ENCODE peak calls at places on chromosomes 13 and 19, in ten cellular contexts. Z is brain microvascular endothelial cell, I is mucosa of descending colon, F is fibroblast of the aortic adventitia, U is NB4, J is endothelial cell of umbilical vein, M is heart left ventricle, Y is esophagus squamous epithelium, X is AG04450, S is GM12865. V is an unnamed sample.

GRCh38 chr19:53772943-53773342 is 51.2 kb downstream of the NLRP12 start:
- DNase-seq in S (peak; percentile 20), I (no peak), F (peak; percentile 74), M (no peak), J (peak; percentile 66), Y (no peak), U (peak; percentile 66), Z (peak; percentile 70), X (peak; percentile 6), V (peak; percentile 35)

GRCh38 chr19:43976732-43977131 is 7.3 kb upstream of the ZNF155 start:
- DNase-seq in Z (no peak), S (no peak), U (no peak), M (no peak), I (no peak), F (no peak), Y (no peak), J (no peak), X (no peak), V (no peak)

GRCh38 chr19:1446713-1447564 is 3.0 kb upstream of the APC2 start:
- DNase-seq in Y (no peak), Z (no peak), M (no peak), F (no peak), U (peak; percentile 55), I (no peak), X (no peak), J (no peak), S (no peak), V (no peak)

GRCh38 chr13:27005976-27006518 is 165.6 kb downstream of the USP12 start:
- DNase-seq in I (no peak), F (no peak), Y (no peak), M (no peak), J (no peak), Z (no peak), X (no peak), U (no peak), S (no peak), V (no peak)

GRCh38 chr19:6500837-6501739 is 1.0 kb downstream of the TUBB4A start:
- DNase-seq in Y (no peak), Z (no peak), S (no peak), M (no peak), F (no peak), I (no peak), U (no peak), X (no peak), J (no peak), V (no peak)

GRCh38 chr13:34719060-34719875 is 222.8 kb upstream of the NBEA start:
- DNase-seq in Z (no peak), I (no peak), U (no peak), Y (no peak), S (no peak), M (no peak), J (peak; percentile 13), X (no peak), F (no peak), V (no peak)

GRCh38 chr13:44170731-44171130 is 202.9 kb upstream of the SERP2 start:
- DNase-seq in F (no peak), Z (no peak), U (no peak), I (no peak), Y (no peak), M (no peak), S (no peak), X (no peak), J (no peak), V (no peak)

GRCh38 chr13:113404723-113405471 is 41.0 kb upstream of the GRTP1 start:
- DNase-seq in U (no peak), X (no peak), F (no peak), J (no peak), M (no peak), Z (no peak), I (no peak), S (no peak), Y (no peak), V (no peak)

GRCh38 chr19:50994129-50994528 is 7.3 kb downstream of the KLK8 start:
- DNase-seq in J (no peak), M (no peak), Z (no peak), Y (no peak), S (peak; percentile 16), I (no peak), U (peak; percentile 22), F (no peak), X (no peak), V (no peak)

GRCh38 chr13:80036845-80037504 is 304.0 kb downstream of the SPRY2 start:
- DNase-seq in F (no peak), Y (no peak), X (no peak), S (peak; percentile 16), Z (no peak), J (no peak), U (peak; percentile 88), M (no peak), I (no peak), V (no peak)

GRCh38 chr19:47644743-47645499 is 36.0 kb downstream of the BICRA start:
- DNase-seq in Z (no peak), U (no peak), S (no peak), J (no peak), X (no peak), M (no peak), Y (no peak), F (no peak), I (peak; percentile 2), V (no peak)

GRCh38 chr19:11198175-11198534 is 810 bp upstream of the KANK2 start:
- DNase-seq in U (no peak), S (no peak), F (no peak), M (no peak), X (no peak), I (no peak), Y (no peak), J (no peak), Z (no peak), V (no peak)

GRCh38 chr19:36748431-36749275 is 24.0 kb downstream of the ZNF850 start:
- DNase-seq in X (no peak), F (no peak), J (no peak), Z (no peak), M (no peak), S (no peak), Y (no peak), I (no peak), U (no peak), V (no peak)

GRCh38 chr19:36635342-36635741 is 30.2 kb downstream of the ZNF382 start:
- DNase-seq in U (no peak), Y (no peak), X (no peak), F (no peak), Z (no peak), M (no peak), S (no peak), J (no peak), I (no peak), V (no peak)

GRCh38 chr19:7337380-7338194 is 11.2 kb upstream of the ARHGEF18 start:
- DNase-seq in S (peak; percentile 98), J (no peak), X (no peak), Z (no peak), M (no peak), F (no peak), Y (no peak), U (peak; percentile 100), I (peak; percentile 66), V (no peak)

DNA sequence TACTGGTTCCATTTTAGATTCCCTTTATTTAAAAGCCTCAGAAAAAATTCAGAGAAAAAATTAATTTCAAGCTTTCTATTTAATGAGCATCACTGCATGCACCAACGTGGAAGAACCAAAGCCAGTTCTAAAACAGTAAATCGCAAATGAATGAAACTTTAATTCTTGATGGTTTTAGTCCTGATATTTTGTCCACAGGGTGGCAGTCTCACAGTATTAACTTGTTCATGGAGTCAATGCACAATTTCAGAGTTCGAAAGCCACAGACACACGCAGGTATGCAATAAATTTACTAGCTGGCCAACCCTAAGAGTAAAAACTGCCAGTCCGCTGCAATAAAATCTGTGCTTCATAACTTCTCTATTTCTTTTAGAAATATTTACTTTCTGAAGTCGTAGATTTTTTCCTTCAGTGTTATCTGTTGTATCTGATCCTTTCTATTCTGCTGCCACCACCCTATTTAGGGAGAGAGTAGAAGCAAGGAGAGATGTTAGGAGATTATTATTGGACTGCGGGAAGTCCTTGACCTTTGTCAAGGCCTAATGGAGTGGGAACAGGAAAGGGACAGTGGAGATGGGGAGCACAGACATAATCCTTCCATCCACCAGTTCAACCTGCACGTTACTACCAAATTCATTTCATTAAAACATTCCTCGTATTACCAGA is 7.0 kb upstream of the WBP4 start:
- DNase-seq in Y (no peak), F (peak; percentile 71), J (peak; percentile 60), S (peak; percentile 82), Z (peak; percentile 38), U (peak; percentile 85), X (no peak), I (no peak), M (no peak), V (peak; percentile 46)
- H3K4me3 ChIP-seq in Y (no peak overlapping the region), F (no peak overlapping the region), J (no peak overlapping the region), S (peak overlapping the region; percentile 10), Z (no peak overlapping the region), U (no peak overlapping the region), X (no peak overlapping the region), I (no peak overlapping the region), M (no peak overlapping the region), V (peak overlapping the region; percentile 32)

DNA sequence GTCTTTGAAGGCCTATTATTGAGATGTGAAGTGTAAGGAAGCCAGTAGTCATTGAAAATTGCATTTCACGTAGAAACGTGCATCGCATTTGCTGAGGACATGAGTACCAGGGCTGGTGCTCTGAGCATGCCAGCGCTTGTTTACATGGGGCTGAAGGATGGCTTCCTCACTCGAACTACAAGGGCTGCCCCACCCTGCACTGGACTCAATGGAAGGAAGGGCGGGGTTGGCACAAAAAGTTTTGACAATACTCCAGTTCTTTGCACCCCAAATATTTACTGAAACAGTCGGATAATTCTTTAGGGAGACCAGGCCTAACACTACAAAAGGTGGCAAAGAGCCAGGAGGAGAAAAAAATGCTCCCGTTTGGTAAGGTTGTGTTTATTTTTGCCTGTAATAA is 28.9 kb upstream of the MED4 start:
- DNase-seq in S (no peak), F (no peak), J (no peak), X (no peak), M (no peak), Y (no peak), Z (no peak), U (no peak), I (no peak), V (no peak)
- H3K4me3 ChIP-seq in S (no peak overlapping the region), F (no peak overlapping the region), J (no peak overlapping the region), X (no peak overlapping the region), M (no peak overlapping the region), Y (no peak overlapping the region), Z (no peak overlapping the region), U (no peak overlapping the region), I (no peak overlapping the region), V (no peak overlapping the region)

GRCh38 chr13:109782823-109783411 is 3.5 kb downstream of the IRS2 start:
- DNase-seq in S (no peak), Y (no peak), F (no peak), U (peak; percentile 68), X (no peak), J (no peak), I (no peak), Z (no peak), M (no peak), V (no peak)
- H3K4me3 ChIP-seq in S (no peak overlapping the region), Y (peak overlapping the region; percentile 68), F (no peak overlapping the region), U (peak overlapping the region; percentile 68), X (no peak overlapping the region), J (no peak overlapping the region), I (no peak overlapping the region), Z (no peak overlapping the region), M (no peak overlapping the region), V (peak overlapping the region; percentile 56)

DNA sequence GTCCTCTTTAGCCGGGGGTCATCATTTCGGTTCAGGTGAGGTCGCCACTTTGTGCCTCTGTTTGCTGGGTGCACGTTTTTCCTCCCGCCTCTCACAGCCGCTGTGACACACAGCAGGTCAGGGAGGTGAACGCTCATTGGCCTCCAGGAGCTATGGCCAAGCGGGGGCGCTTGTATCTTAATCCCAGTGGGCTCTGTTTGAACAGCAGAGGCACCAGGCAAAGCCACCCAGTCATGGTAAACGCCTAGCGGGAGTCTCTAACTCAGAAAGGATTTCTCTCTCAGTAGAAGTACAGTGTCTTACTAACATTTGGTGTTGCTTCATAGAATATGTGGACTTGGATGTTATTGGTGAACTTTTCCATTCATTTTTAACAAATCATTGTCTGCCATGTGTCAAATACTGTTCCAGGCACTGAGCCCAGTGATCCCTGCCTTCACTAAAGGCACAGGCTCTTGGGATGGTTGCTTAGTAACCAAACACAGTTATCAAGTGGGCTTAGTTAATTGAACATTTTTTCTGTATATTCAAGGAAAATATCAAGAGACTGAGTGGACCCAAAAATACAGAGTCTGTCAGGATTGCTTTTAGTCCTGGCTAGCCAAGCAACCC is 186.7 kb downstream of the STK24 start:
- DNase-seq in U (no peak), Z (no peak), S (no peak), M (no peak), X (no peak), J (no peak), I (no peak), F (peak; percentile 28), Y (no peak), V (peak; percentile 22)
- H3K4me3 ChIP-seq in U (no peak overlapping the region), Z (no peak overlapping the region), S (no peak overlapping the region), M (no peak overlapping the region), X (no peak overlapping the region), J (no peak overlapping the region), I (no peak overlapping the region), F (no peak overlapping the region), Y (no peak overlapping the region), V (no peak overlapping the region)

V was measured in foreskin fibroblast.